ENCODE peak calls at places on chromosomes 4 and X, in five cellular contexts. V is upper lobe of left lung, U is A549, Q is transverse colon, L is IMR-90. Z is an unnamed sample.

GRCh38 chrX:10360121-10360520 is 203.3 kb downstream of the CLCN4 start:
- DNase-seq in V (no peak), Q (no peak), L (peak), U (no peak), Z (no peak)

GRCh38 chrX:31314921-31315320 is 243.1 kb upstream of the FTHL17 start:
- DNase-seq in Q (no peak), L (peak), V (no peak), U (no peak), Z (no peak)

GRCh38 chr4:181845617-181846016 is 397.6 kb upstream of the TENM3 start:
- DNase-seq in L (no peak), Q (no peak), U (no peak), V (no peak), Z (no peak)

GRCh38 chrX:97387004-97387403 is 503.3 kb downstream of the RPA4 start:
- DNase-seq in L (no peak), U (no peak), V (no peak), Q (no peak), Z (no peak)

GRCh38 chrX:24982306-24982965 is 33.3 kb downstream of the ARX start:
- DNase-seq in V (no peak), U (no peak), L (peak), Q (no peak), Z (no peak)

GRCh38 chr4:124803641-124804040 is 91.1 kb upstream of the ANKRD50 start:
- DNase-seq in Q (no peak), U (peak), V (no peak), L (peak), Z (no peak)

GRCh38 chrX:36867143-36867542 is 141.0 kb upstream of the FAM47C start:
- DNase-seq in U (peak), V (no peak), Q (no peak), L (peak), Z (peak)

GRCh38 chr4:2286904-2287593 is 25.1 kb upstream of the MXD4 start:
- DNase-seq in Q (no peak), U (no peak), L (peak), V (no peak), Z (no peak)

GRCh38 chr4:15719506-15719905 is 16.6 kb downstream of the BST1 start:
- DNase-seq in Q (no peak), V (peak), U (no peak), L (no peak), Z (peak)

GRCh38 chr4:151430737-151431457 is 21.9 kb downstream of the FHIP1A start:
- DNase-seq in L (no peak), Q (no peak), U (no peak), V (no peak), Z (no peak)

GRCh38 chrX:129945131-129945530 is 37.3 kb upstream of the BCORL1 start:
- DNase-seq in U (peak), V (no peak), Q (no peak), L (peak), Z (no peak)

GRCh38 chrX:44344687-44345086 is 1.2 kb upstream of the EFHC2 start:
- DNase-seq in Q (no peak), L (no peak), V (no peak), U (no peak), Z (peak)

GRCh38 chr4:67749286-67749685 is 4.9 kb downstream of the GNRHR start:
- DNase-seq in U (no peak), Q (no peak), V (no peak), L (no peak), Z (no peak)

GRCh38 chr4:2507259-2507658 is 29.2 kb upstream of the FAM193A start:
- DNase-seq in U (no peak), Q (no peak), L (no peak), V (no peak), Z (no peak)

GRCh38 chr4:73257995-73258667 is 467 bp downstream of the ANKRD17 start:
- DNase-seq in Q (no peak), U (peak), L (peak), V (peak), Z (peak)

GRCh38 chrX:41086627-41086932 is 1.3 kb downstream of the USP9X start:
- DNase-seq in Q (no peak), V (no peak), L (no peak), U (no peak), Z (peak)

GRCh38 chr4:98110214-98110613 is 33.1 kb downstream of the STPG2 start:
- DNase-seq in L (no peak), V (no peak), U (no peak), Q (no peak), Z (no peak)

GRCh38 chrX:136806891-136807410 is 26.2 kb upstream of the ARHGEF6 start:
- DNase-seq in L (no peak), V (no peak), Q (no peak), U (no peak), Z (no peak)

GRCh38 chrX:47846070-47846469 is 9.4 kb downstream of the ZNF81 start:
- DNase-seq in U (no peak), L (no peak), Q (no peak), V (no peak), Z (no peak)

GRCh38 chr4:151921811-151922210 is 161.0 kb upstream of the GATB start:
- DNase-seq in L (peak), U (no peak), Q (no peak), V (no peak), Z (no peak)

GRCh38 chr4:68249434-68249833 is 3.9 kb upstream of the TMPRSS11B start:
- DNase-seq in U (no peak), L (no peak), Q (no peak), V (no peak), Z (no peak)

GRCh38 chrX:131747173-131747572 is 203.3 kb downstream of the OR13H1 start:
- DNase-seq in Q (peak), U (peak), L (peak), V (peak), Z (no peak)

GRCh38 chrX:103171353-103171752 is 43.6 kb upstream of the BEX4 start:
- DNase-seq in L (no peak), U (no peak), V (no peak), Q (no peak), Z (no peak)

GRCh38 chr4:116913451-116913850 is 171.9 kb downstream of the TRAM1L1 start:
- DNase-seq in U (no peak), Q (no peak), L (no peak), V (no peak), Z (no peak)

GRCh38 chr4:87559090-87559837 is 30.1 kb upstream of the SPARCL1 start:
- DNase-seq in Q (peak), L (no peak), U (no peak), V (peak), Z (peak)

GRCh38 chr4:94165256-94165655 is 42.4 kb upstream of the SMARCAD1 start:
- DNase-seq in V (no peak), U (no peak), L (no peak), Q (no peak), Z (no peak)

GRCh38 chr4:6343950-6344408 is 74.3 kb downstream of the WFS1 start:
- DNase-seq in U (peak), V (no peak), Q (no peak), L (peak), Z (no peak)

GRCh38 chr4:2799971-2800690 is 7.2 kb downstream of the SH3BP2 start:
- DNase-seq in U (no peak), L (no peak), V (peak), Q (peak), Z (peak)

GRCh38 chr4:155566241-155566823 is 100.3 kb upstream of the GUCY1A1 start:
- DNase-seq in V (no peak), L (peak), Q (no peak), U (no peak), Z (no peak)

GRCh38 chr4:86416081-86416480 is 56.2 kb upstream of the MAPK10 start:
- DNase-seq in U (no peak), L (peak), Q (no peak), V (no peak), Z (no peak)

GRCh38 chr4:73053076-73053475 is 16.4 kb downstream of the COX18 start:
- DNase-seq in L (peak), Q (no peak), V (no peak), U (no peak), Z (no peak)

GRCh38 chrX:120549483-120550452 is 11.0 kb downstream of the CUL4B start:
- DNase-seq in U (peak), V (no peak), L (peak), Q (no peak), Z (peak)

GRCh38 chr4:13452927-13453579 is 31.1 kb downstream of the RAB28 start:
- DNase-seq in U (no peak), L (no peak), Q (no peak), V (no peak), Z (no peak)

GRCh38 chr4:144732584-144733130 is 86.7 kb downstream of the HHIP start:
- DNase-seq in Q (no peak), V (no peak), L (peak), U (no peak), Z (no peak)

GRCh38 chr4:2084316-2084715 is 25.2 kb downstream of the NAT8L start:
- DNase-seq in V (peak), L (peak), Q (peak), U (no peak), Z (no peak)

GRCh38 chrX:130171446-130172126 is at the start of gene RAB33A:
- DNase-seq in U (no peak), V (no peak), L (no peak), Q (peak), Z (peak)

GRCh38 chrX:145825896-145826295 is 8.3 kb downstream of the SLITRK2 start:
- DNase-seq in V (no peak), Q (no peak), L (no peak), U (peak), Z (peak)

GRCh38 chrX:154549766-154550165 is 2.3 kb downstream of the IKBKG start:
- DNase-seq in L (peak), V (no peak), U (no peak), Q (no peak), Z (no peak)
- H3K4me3 ChIP-seq in L (no peak), V (no peak), U (no peak), Q (no peak), Z (no peak)

GRCh38 chrX:38805294-38806053 is 4.2 kb downstream of the MID1IP1 start:
- DNase-seq in V (peak), Q (peak), L (peak), U (peak), Z (peak)
- TF ChIP-seq POLR2A in V (peak), Q (peak), L (no peak), U (no peak), Z (peak)

GRCh38 chr4:56681158-56681848 is at the start of gene HOPX:
- DNase-seq in V (peak), U (no peak), L (no peak), Q (peak), Z (peak)
- H3K4me3 ChIP-seq in V (peak), U (no peak), L (no peak), Q (no peak), Z (no peak)

DNA sequence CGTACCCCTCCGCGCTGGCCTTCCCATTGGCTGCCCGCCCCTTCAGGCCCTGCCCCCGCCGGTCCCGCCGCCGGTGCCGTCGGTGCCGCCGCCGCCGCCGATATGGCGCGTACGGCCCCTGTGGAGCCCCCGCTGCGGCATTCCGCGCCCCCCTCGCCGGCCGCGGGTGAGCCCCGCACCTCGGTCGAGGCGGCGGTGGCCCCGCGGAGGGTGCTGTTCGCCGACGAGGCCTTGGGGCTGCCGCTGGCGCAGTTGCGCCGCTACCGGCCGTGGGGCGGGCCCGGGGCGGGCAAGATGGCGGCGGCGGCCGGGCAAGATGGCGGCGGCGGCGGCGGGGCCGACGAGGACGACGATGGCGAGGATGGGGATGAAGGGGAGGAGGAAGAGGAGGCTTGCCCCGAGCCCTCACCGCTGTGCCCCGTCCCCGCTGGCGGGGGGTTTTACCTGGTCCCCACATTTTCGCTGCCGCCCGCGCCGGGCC is at the start of gene PPP1R3F:
- DNase-seq in L (no peak), U (no peak), V (no peak), Q (no peak), Z (no peak)
- TF ChIP-seq POLR2A in L (peak), U (peak), V (peak), Q (peak), Z (peak)

GRCh38 chr4:25856756-25857155 is 6.0 kb downstream of the SEL1L3 start:
- DNase-seq in L (no peak), Q (no peak), V (no peak), U (no peak), Z (no peak)

GRCh38 chr4:25859429-25860148 is 3.2 kb downstream of the SEL1L3 start:
- DNase-seq in L (no peak), U (no peak), Q (no peak), V (no peak), Z (peak)

GRCh38 chr4:25860586-25861421 is 2.0 kb downstream of the SEL1L3 start:
- DNase-seq in Q (peak), U (peak), L (peak), V (peak), Z (peak)

GRCh38 chr4:25857851-25858400 is 4.9 kb downstream of the SEL1L3 start:
- DNase-seq in U (no peak), Q (no peak), V (no peak), L (no peak), Z (no peak)

GRCh38 chr4:25857403-25857802 is 5.4 kb downstream of the SEL1L3 start:
- DNase-seq in V (no peak), Q (no peak), L (no peak), U (peak), Z (peak)
- H3K4me3 ChIP-seq in V (no peak), Q (no peak), L (no peak), U (no peak), Z (no peak)

GRCh38 chrX:106802388-106803275 is at the start of gene TBC1D8B:
- DNase-seq in L (peak), U (peak), V (peak), Q (peak), Z (peak)
- TF ChIP-seq POLR2A in L (peak), U (peak), V (no peak), Q (peak), Z (no peak)

DNA sequence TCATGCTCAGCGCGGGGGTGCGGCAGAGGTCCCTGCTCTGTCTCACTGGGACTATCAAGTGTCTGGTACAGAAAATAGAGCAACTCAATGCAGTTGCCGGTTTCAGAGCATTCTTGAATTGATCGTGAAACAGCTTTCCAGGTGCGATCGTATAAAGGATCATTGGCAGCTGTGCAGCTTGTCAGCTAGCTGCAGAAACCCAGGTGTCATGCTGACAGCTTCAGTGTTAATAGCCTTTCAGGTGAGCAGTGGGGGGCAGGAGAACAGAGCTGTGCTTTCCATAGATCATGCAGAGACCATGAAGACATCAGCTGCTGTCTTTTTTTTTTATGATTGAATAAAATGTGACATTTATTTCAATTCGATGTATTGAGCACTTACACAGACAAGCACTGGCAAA is 583.9 kb downstream of the NLGN4X start:
- DNase-seq in L (no peak), U (no peak), Q (no peak), V (no peak), Z (no peak)
- H3K4me3 ChIP-seq in L (no peak), U (no peak), Q (no peak), V (no peak), Z (no peak)

GRCh38 chr4:167143018-167143417 is 91.3 kb downstream of the SPOCK3 start:
- DNase-seq in Q (no peak), V (no peak), U (no peak), L (no peak), Z (no peak)
- TF ChIP-seq POLR2A in Q (no peak), V (no peak), U (no peak), L (no peak), Z (no peak)

GRCh38 chr4:90318208-90318607 is 191.0 kb downstream of the CCSER1 start:
- DNase-seq in V (no peak), U (peak), Q (no peak), L (peak), Z (no peak)

GRCh38 chr4:90317785-90318184 is 190.6 kb downstream of the CCSER1 start:
- DNase-seq in U (no peak), Q (no peak), L (peak), V (no peak), Z (no peak)
- H3K4me3 ChIP-seq in U (no peak), Q (no peak), L (peak), V (no peak), Z (no peak)